ENCODE peak calls at places on chromosome 3, in four cellular contexts. N is pancreas; G is fibroblast of lung; S is CD8-positive, alpha-beta memory T cell. L is an unnamed sample.

GRCh38 chr3:130759692-130760338 is 13.2 kb upstream of the PIK3R4 start:
- DNase-seq in G (peak), N (no peak), S (peak), L (peak)

GRCh38 chr3:50336452-50337174 is 4.0 kb downstream of the RASSF1 start:
- DNase-seq in N (no peak), S (no peak), G (peak), L (no peak)

GRCh38 chr3:129226374-129226773 is 23.0 kb upstream of the COPG1 start:
- DNase-seq in S (no peak), N (no peak), G (peak), L (no peak)

GRCh38 chr3:133691410-133692107 is 29.8 kb upstream of the TOPBP1 start:
- DNase-seq in G (no peak), S (no peak), N (no peak), L (no peak)

GRCh38 chr3:120855665-120856437 is 52.2 kb upstream of the STXBP5L start:
- DNase-seq in G (peak), N (no peak), S (no peak), L (no peak)

GRCh38 chr3:132843851-132844565 is 121.8 kb upstream of the NPHP3 start:
- DNase-seq in N (no peak), G (no peak), S (no peak), L (no peak)

GRCh38 chr3:185657691-185658503 is 71.8 kb downstream of the SENP2 start:
- DNase-seq in G (no peak), N (no peak), S (no peak), L (no peak)

GRCh38 chr3:14166877-14167605 is 11.4 kb downstream of the XPC start:
- DNase-seq in S (no peak), N (no peak), G (no peak), L (no peak)

GRCh38 chr3:155995525-155996370 is 124.6 kb upstream of the KCNAB1 start:
- DNase-seq in N (no peak), G (peak), S (peak), L (peak)

GRCh38 chr3:47732143-47732542 is 49.5 kb downstream of the SMARCC1 start:
- DNase-seq in S (no peak), G (no peak), N (no peak), L (no peak)

GRCh38 chr3:160641675-160642330 is 35.2 kb upstream of the ARL14 start:
- DNase-seq in S (no peak), N (no peak), G (peak), L (no peak)

GRCh38 chr3:123089611-123090301 is 22.9 kb downstream of the PDIA5 start:
- DNase-seq in N (peak), G (peak), S (no peak), L (no peak)

GRCh38 chr3:122902326-122902725 is 107.5 kb downstream of the SLC49A4 start:
- DNase-seq in S (no peak), N (no peak), G (no peak), L (no peak)

GRCh38 chr3:188286087-188286513 is 132.1 kb downstream of the LPP start:
- DNase-seq in G (peak), S (no peak), N (no peak), L (no peak)

GRCh38 chr3:9501226-9501625 is 52.4 kb downstream of the LHFPL4 start:
- DNase-seq in G (no peak), N (no peak), S (no peak), L (no peak)

GRCh38 chr3:175526609-175527280 is 667.6 kb downstream of the NAALADL2 start:
- DNase-seq in N (no peak), S (no peak), G (peak), L (no peak)

GRCh38 chr3:48468329-48468731 is 21.8 kb downstream of the ATRIP start:
- DNase-seq in G (no peak), S (no peak), N (no peak), L (no peak)

GRCh38 chr3:194075802-194076460 is 60.0 kb upstream of the HES1 start:
- DNase-seq in G (no peak), S (no peak), N (no peak), L (no peak)

GRCh38 chr3:140251678-140252077 is 316.7 kb downstream of the CLSTN2 start:
- DNase-seq in G (no peak), N (no peak), S (no peak), L (no peak)

GRCh38 chr3:50154476-50154839 is 666 bp upstream of the SEMA3F start:
- DNase-seq in S (no peak), N (no peak), G (no peak), L (no peak)

GRCh38 chr3:31247850-31248618 is 284.7 kb upstream of the STT3B start:
- DNase-seq in N (no peak), G (no peak), S (no peak), L (no peak)

GRCh38 chr3:57434041-57434440 is 110.1 kb downstream of the DNAH12 start:
- DNase-seq in N (no peak), G (peak), S (no peak), L (no peak)

GRCh38 chr3:24072193-24072592 is 127.1 kb downstream of the NR1D2 start:
- DNase-seq in N (no peak), G (no peak), S (no peak), L (no peak)

GRCh38 chr3:169666501-169667379 is 3.2 kb upstream of the MECOM start:
- DNase-seq in N (peak), G (peak), S (no peak), L (no peak)
- H3K4me3 ChIP-seq in N (peak), G (no peak), S (no peak), L (no peak)

DNA sequence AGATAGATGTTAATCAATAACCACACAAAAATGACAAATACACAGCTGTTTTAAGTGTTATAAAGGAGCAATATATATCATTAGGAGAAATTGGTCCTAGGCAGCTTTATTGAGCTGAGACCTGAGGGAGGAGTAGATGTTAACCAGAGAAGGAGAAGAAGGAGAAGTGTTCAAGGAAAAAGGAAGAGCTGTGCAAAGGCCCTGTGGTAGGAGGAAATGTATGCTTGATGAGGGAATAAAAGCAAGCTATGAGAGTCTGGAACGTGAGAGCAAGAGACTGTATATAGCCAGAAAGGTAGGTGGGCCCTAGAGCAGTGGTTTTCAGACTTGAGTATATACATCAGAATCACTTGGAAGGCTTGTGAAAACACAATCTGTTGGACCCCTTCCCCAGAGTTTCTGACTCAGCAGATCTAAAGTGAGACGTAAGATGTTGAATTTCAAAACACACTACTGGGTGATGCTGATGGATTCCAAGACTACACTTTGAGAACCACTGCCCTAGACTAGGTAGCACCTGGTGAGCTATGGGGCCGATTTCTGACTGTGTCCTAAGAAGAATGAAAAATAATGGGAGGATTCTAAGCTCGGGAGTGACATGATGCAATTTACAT is 342.3 kb upstream of the ADAMTS9 start:
- DNase-seq in S (no peak), N (no peak), G (no peak), L (no peak)
- H3K27ac ChIP-seq in S (no peak), N (no peak), G (no peak), L (no peak)

GRCh38 chr3:18097473-18097872 is 327.7 kb downstream of the SATB1 start:
- DNase-seq in S (no peak), G (no peak), N (no peak), L (no peak)

GRCh38 chr3:18099611-18100010 is 325.5 kb downstream of the SATB1 start:
- DNase-seq in S (no peak), G (no peak), N (no peak), L (no peak)

GRCh38 chr3:18097989-18098388 is 327.1 kb downstream of the SATB1 start:
- DNase-seq in N (no peak), S (no peak), G (no peak), L (no peak)

GRCh38 chr3:18100126-18100525 is 325.0 kb downstream of the SATB1 start:
- DNase-seq in G (no peak), N (no peak), S (no peak), L (no peak)

DNA sequence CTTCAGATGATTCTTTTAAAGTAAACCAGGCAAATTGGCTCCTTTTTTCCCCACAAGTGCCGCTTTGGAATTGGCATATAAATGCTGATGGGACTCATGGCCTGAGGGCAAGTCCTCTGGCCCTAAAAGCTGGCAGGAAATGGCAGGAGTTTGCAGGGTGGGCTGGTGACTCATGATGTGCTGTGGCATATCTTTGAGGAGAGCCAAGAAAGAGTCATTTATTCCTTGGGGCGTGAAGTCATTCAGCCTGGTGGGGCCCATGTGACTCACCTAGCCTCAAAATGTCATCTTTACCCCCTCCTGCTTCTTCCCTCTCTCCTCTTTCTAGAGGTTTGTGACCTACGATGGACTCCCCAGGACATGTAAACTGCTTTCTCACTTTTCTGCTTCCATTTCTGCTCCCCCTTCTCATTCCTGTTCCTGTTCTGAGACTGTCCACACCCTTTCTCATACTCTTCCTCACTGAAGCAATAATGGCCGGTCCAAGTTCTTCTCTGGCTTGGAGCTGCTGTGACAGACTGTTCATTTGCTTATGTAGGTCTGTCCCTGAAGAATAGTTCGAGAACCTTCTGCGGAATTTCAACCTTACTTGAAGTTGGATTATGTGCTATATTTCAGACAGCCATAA is 326.1 kb downstream of the SATB1 start:
- DNase-seq in N (no peak), S (no peak), G (peak), L (no peak)
- H3K4me3 ChIP-seq in N (no peak), S (no peak), G (no peak), L (no peak)

DNA sequence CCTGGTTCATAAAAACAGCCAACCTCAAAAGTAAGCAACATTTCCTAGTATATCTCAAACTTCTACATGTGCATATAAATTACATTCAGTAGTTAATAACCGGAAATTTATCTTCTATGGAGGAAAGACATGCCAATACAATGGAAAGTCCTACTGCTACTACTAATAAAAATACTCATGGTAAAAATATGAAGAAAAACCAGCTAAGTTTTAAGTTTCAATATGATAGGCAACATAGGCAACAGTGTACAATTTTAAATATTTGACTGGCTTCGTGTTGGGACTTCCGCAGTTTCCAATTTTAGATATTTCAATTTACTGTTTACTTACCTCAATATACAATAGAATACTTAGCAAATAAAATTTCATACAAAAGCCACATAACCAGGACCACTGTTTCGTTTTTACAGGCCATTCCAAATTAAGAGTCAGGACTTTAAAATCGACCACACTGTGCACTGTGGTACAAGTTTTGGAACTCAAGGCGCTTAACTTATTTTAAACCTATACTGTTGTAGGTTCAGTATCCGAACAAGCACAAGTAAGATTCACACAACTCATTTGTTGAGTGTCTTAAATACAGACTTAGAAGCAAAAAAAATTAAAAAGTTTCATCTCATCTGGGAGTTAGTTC is 2.9 kb downstream of the NAA50 start:
- DNase-seq in N (no peak), G (no peak), S (peak), L (no peak)
- H3K27ac ChIP-seq in N (no peak), G (no peak), S (peak), L (no peak)

DNA sequence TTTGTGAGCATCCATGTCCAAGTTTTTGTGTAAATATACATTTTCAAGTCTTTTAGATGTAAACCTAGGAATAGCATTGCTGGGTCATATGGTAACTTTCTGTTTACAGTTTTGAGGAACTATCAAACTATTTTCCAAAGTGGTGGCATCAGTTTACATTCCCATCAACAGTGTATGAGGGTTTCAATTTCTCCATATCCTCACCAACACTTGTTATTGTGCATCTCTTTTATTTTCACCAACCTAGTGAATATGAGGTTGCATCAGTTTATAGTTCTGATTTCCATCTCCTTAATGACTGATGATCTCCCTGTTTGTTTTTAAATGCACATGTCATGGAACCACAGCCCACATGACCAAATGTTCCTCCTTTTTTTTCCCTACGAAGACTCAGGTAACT is 201.2 kb downstream of the FEZF2 start:
- DNase-seq in S (no peak), N (no peak), G (no peak), L (no peak)
- H3K4me3 ChIP-seq in S (no peak), N (no peak), G (no peak), L (no peak)

GRCh38 chr3:138409171-138409570 is 25.2 kb upstream of the ESYT3 start:
- DNase-seq in G (no peak), N (no peak), S (no peak), L (no peak)

GRCh38 chr3:138417559-138417982 is 16.8 kb upstream of the ESYT3 start:
- DNase-seq in N (peak), S (peak), G (peak), L (peak)

GRCh38 chr3:138408751-138409161 is 25.7 kb upstream of the ESYT3 start:
- DNase-seq in N (no peak), S (no peak), G (no peak), L (no peak)

GRCh38 chr3:138407236-138407907 is 27.0 kb upstream of the ESYT3 start:
- DNase-seq in N (no peak), G (no peak), S (no peak), L (no peak)

GRCh38 chr3:138412821-138413531 is 21.4 kb upstream of the ESYT3 start:
- DNase-seq in N (no peak), S (no peak), G (no peak), L (no peak)
- H3K27ac ChIP-seq in N (no peak), S (no peak), G (no peak), L (no peak)